ENCODE peak calls at places on chromosomes 5 and 9, in six cellular contexts. One of them, this sample, is unnamed.

GRCh38 chr9:70994582-70994981 is 126.8 kb downstream of the TRPM3 start:
- DNase-seq in brain microvascular endothelial cell: no peak
- DNase-seq in small intestine: no peak
- DNase-seq in effector memory CD4-positive, alpha-beta T cell: no peak
- DNase-seq in tibial artery: no peak
- DNase-seq in naive thymus-derived CD4-positive, alpha-beta T cell: no peak
- DNase-seq in this sample: no peak

GRCh38 chr5:84885479-84886258 is 501.0 kb upstream of the EDIL3 start:
- DNase-seq in brain microvascular endothelial cell: peak
- DNase-seq in small intestine: no peak
- DNase-seq in effector memory CD4-positive, alpha-beta T cell: no peak
- DNase-seq in naive thymus-derived CD4-positive, alpha-beta T cell: no peak
- DNase-seq in tibial artery: no peak
- DNase-seq in this sample: no peak

GRCh38 chr9:97237311-97237786 is 70.1 kb upstream of the CCDC180 start:
- DNase-seq in brain microvascular endothelial cell: no peak
- DNase-seq in naive thymus-derived CD4-positive, alpha-beta T cell: no peak
- DNase-seq in tibial artery: no peak
- DNase-seq in small intestine: no peak
- DNase-seq in effector memory CD4-positive, alpha-beta T cell: no peak
- DNase-seq in this sample: no peak

GRCh38 chr5:173643964-173644363 is 27.5 kb upstream of the BOD1 start:
- DNase-seq in tibial artery: no peak
- DNase-seq in brain microvascular endothelial cell: no peak
- DNase-seq in effector memory CD4-positive, alpha-beta T cell: no peak
- DNase-seq in small intestine: no peak
- DNase-seq in naive thymus-derived CD4-positive, alpha-beta T cell: no peak
- DNase-seq in this sample: peak

GRCh38 chr9:137032893-137033292 is 1.0 kb upstream of the FUT7 start:
- DNase-seq in small intestine: no peak
- DNase-seq in naive thymus-derived CD4-positive, alpha-beta T cell: no peak
- DNase-seq in brain microvascular endothelial cell: no peak
- DNase-seq in effector memory CD4-positive, alpha-beta T cell: no peak
- DNase-seq in tibial artery: peak
- DNase-seq in this sample: no peak

GRCh38 chr9:123044556-123044955 is 11.1 kb downstream of the GPR21 start:
- DNase-seq in small intestine: no peak
- DNase-seq in tibial artery: no peak
- DNase-seq in brain microvascular endothelial cell: peak
- DNase-seq in effector memory CD4-positive, alpha-beta T cell: no peak
- DNase-seq in naive thymus-derived CD4-positive, alpha-beta T cell: no peak
- DNase-seq in this sample: no peak

GRCh38 chr9:22389271-22389670 is 57.4 kb upstream of the DMRTA1 start:
- DNase-seq in small intestine: no peak
- DNase-seq in effector memory CD4-positive, alpha-beta T cell: no peak
- DNase-seq in brain microvascular endothelial cell: no peak
- DNase-seq in tibial artery: no peak
- DNase-seq in naive thymus-derived CD4-positive, alpha-beta T cell: no peak
- DNase-seq in this sample: no peak

GRCh38 chr9:112059145-112059979 is 115.7 kb downstream of the SUSD1 start:
- DNase-seq in brain microvascular endothelial cell: peak
- DNase-seq in small intestine: peak
- DNase-seq in effector memory CD4-positive, alpha-beta T cell: no peak
- DNase-seq in naive thymus-derived CD4-positive, alpha-beta T cell: no peak
- DNase-seq in tibial artery: no peak
- DNase-seq in this sample: no peak

GRCh38 chr9:21591221-21592062 is 109.3 kb upstream of the IFNE start:
- DNase-seq in small intestine: peak
- DNase-seq in tibial artery: peak
- DNase-seq in naive thymus-derived CD4-positive, alpha-beta T cell: no peak
- DNase-seq in brain microvascular endothelial cell: peak
- DNase-seq in effector memory CD4-positive, alpha-beta T cell: no peak
- DNase-seq in this sample: peak

GRCh38 chr9:113807173-113808061 is 68.7 kb upstream of the ZNF618 start:
- DNase-seq in naive thymus-derived CD4-positive, alpha-beta T cell: peak
- DNase-seq in effector memory CD4-positive, alpha-beta T cell: no peak
- DNase-seq in small intestine: peak
- DNase-seq in tibial artery: peak
- DNase-seq in brain microvascular endothelial cell: peak
- DNase-seq in this sample: peak

GRCh38 chr5:109690456-109691247 is 925 bp downstream of the MAN2A1 start:
- DNase-seq in small intestine: peak
- DNase-seq in brain microvascular endothelial cell: peak
- DNase-seq in tibial artery: peak
- DNase-seq in effector memory CD4-positive, alpha-beta T cell: peak
- DNase-seq in naive thymus-derived CD4-positive, alpha-beta T cell: peak
- DNase-seq in this sample: peak

GRCh38 chr9:106828965-106829364 is 34.0 kb upstream of the ZNF462 start:
- DNase-seq in naive thymus-derived CD4-positive, alpha-beta T cell: no peak
- DNase-seq in small intestine: no peak
- DNase-seq in tibial artery: no peak
- DNase-seq in brain microvascular endothelial cell: no peak
- DNase-seq in effector memory CD4-positive, alpha-beta T cell: no peak
- DNase-seq in this sample: no peak

GRCh38 chr5:172868436-172868923 is 34.4 kb downstream of the ERGIC1 start:
- DNase-seq in tibial artery: no peak
- DNase-seq in naive thymus-derived CD4-positive, alpha-beta T cell: no peak
- DNase-seq in small intestine: no peak
- DNase-seq in brain microvascular endothelial cell: peak
- DNase-seq in effector memory CD4-positive, alpha-beta T cell: no peak
- DNase-seq in this sample: no peak

GRCh38 chr5:36073595-36074216 is 7.0 kb upstream of the UGT3A2 start:
- DNase-seq in tibial artery: no peak
- DNase-seq in brain microvascular endothelial cell: no peak
- DNase-seq in naive thymus-derived CD4-positive, alpha-beta T cell: peak
- DNase-seq in small intestine: peak
- DNase-seq in effector memory CD4-positive, alpha-beta T cell: no peak
- DNase-seq in this sample: peak

GRCh38 chr5:74722271-74722670 is 37.2 kb downstream of the HEXB start:
- DNase-seq in tibial artery: no peak
- DNase-seq in naive thymus-derived CD4-positive, alpha-beta T cell: no peak
- DNase-seq in effector memory CD4-positive, alpha-beta T cell: no peak
- DNase-seq in small intestine: no peak
- DNase-seq in brain microvascular endothelial cell: no peak
- DNase-seq in this sample: no peak

GRCh38 chr5:43066231-43066798 is 26.2 kb upstream of the ANXA2R start:
- DNase-seq in tibial artery: peak
- DNase-seq in effector memory CD4-positive, alpha-beta T cell: peak
- DNase-seq in brain microvascular endothelial cell: peak
- DNase-seq in naive thymus-derived CD4-positive, alpha-beta T cell: peak
- DNase-seq in small intestine: peak
- DNase-seq in this sample: peak

GRCh38 chr9:35482071-35482470 is 7.8 kb upstream of the RUSC2 start:
- DNase-seq in brain microvascular endothelial cell: no peak
- DNase-seq in tibial artery: no peak
- DNase-seq in effector memory CD4-positive, alpha-beta T cell: no peak
- DNase-seq in naive thymus-derived CD4-positive, alpha-beta T cell: no peak
- DNase-seq in small intestine: no peak
- DNase-seq in this sample: no peak

GRCh38 chr5:56244676-56245075 is 11.5 kb upstream of the ANKRD55 start:
- DNase-seq in naive thymus-derived CD4-positive, alpha-beta T cell: no peak
- DNase-seq in effector memory CD4-positive, alpha-beta T cell: no peak
- DNase-seq in tibial artery: no peak
- DNase-seq in small intestine: no peak
- DNase-seq in brain microvascular endothelial cell: no peak
- DNase-seq in this sample: no peak

GRCh38 chr9:128862401-128862851 is 19.3 kb downstream of the KYAT1 start:
- DNase-seq in brain microvascular endothelial cell: no peak
- DNase-seq in small intestine: no peak
- DNase-seq in naive thymus-derived CD4-positive, alpha-beta T cell: no peak
- DNase-seq in tibial artery: no peak
- DNase-seq in effector memory CD4-positive, alpha-beta T cell: no peak
- DNase-seq in this sample: no peak

GRCh38 chr5:1103505-1104326 is 8.1 kb downstream of the SLC12A7 start:
- DNase-seq in effector memory CD4-positive, alpha-beta T cell: no peak
- DNase-seq in brain microvascular endothelial cell: no peak
- DNase-seq in small intestine: peak
- DNase-seq in naive thymus-derived CD4-positive, alpha-beta T cell: peak
- DNase-seq in tibial artery: peak
- DNase-seq in this sample: peak

GRCh38 chr5:125289606-125290005 is 543.2 kb upstream of the ZNF608 start:
- DNase-seq in tibial artery: no peak
- DNase-seq in small intestine: no peak
- DNase-seq in effector memory CD4-positive, alpha-beta T cell: no peak
- DNase-seq in brain microvascular endothelial cell: no peak
- DNase-seq in naive thymus-derived CD4-positive, alpha-beta T cell: no peak
- DNase-seq in this sample: no peak

GRCh38 chr5:161547573-161548471 is 1.3 kb upstream of the GABRB2 start:
- DNase-seq in brain microvascular endothelial cell: no peak
- DNase-seq in naive thymus-derived CD4-positive, alpha-beta T cell: no peak
- DNase-seq in effector memory CD4-positive, alpha-beta T cell: no peak
- DNase-seq in small intestine: peak
- DNase-seq in tibial artery: no peak
- DNase-seq in this sample: no peak

GRCh38 chr5:129399069-129399468 is 61.0 kb upstream of the ADAMTS19 start:
- DNase-seq in effector memory CD4-positive, alpha-beta T cell: no peak
- DNase-seq in tibial artery: no peak
- DNase-seq in brain microvascular endothelial cell: no peak
- DNase-seq in small intestine: no peak
- DNase-seq in naive thymus-derived CD4-positive, alpha-beta T cell: no peak
- DNase-seq in this sample: no peak

GRCh38 chr5:156641690-156642089 is 208.4 kb upstream of the PPP1R2B start:
- DNase-seq in effector memory CD4-positive, alpha-beta T cell: no peak
- DNase-seq in tibial artery: no peak
- DNase-seq in naive thymus-derived CD4-positive, alpha-beta T cell: no peak
- DNase-seq in brain microvascular endothelial cell: no peak
- DNase-seq in small intestine: no peak
- DNase-seq in this sample: no peak

GRCh38 chr9:110908894-110909293 is 129.4 kb downstream of the LPAR1 start:
- DNase-seq in effector memory CD4-positive, alpha-beta T cell: no peak
- DNase-seq in naive thymus-derived CD4-positive, alpha-beta T cell: no peak
- DNase-seq in small intestine: no peak
- DNase-seq in tibial artery: no peak
- DNase-seq in brain microvascular endothelial cell: no peak
- DNase-seq in this sample: no peak

GRCh38 chr5:180059326-180059725 is 12.2 kb downstream of the RNF130 start:
- DNase-seq in naive thymus-derived CD4-positive, alpha-beta T cell: no peak
- DNase-seq in small intestine: no peak
- DNase-seq in brain microvascular endothelial cell: no peak
- DNase-seq in tibial artery: no peak
- DNase-seq in effector memory CD4-positive, alpha-beta T cell: no peak
- DNase-seq in this sample: no peak

GRCh38 chr5:157130933-157131332 is 11.7 kb downstream of the MED7 start:
- DNase-seq in small intestine: no peak
- DNase-seq in tibial artery: no peak
- DNase-seq in effector memory CD4-positive, alpha-beta T cell: no peak
- DNase-seq in naive thymus-derived CD4-positive, alpha-beta T cell: no peak
- DNase-seq in brain microvascular endothelial cell: peak
- DNase-seq in this sample: peak

GRCh38 chr5:37734114-37734513 is 105.7 kb downstream of the GDNF start:
- DNase-seq in tibial artery: no peak
- DNase-seq in naive thymus-derived CD4-positive, alpha-beta T cell: no peak
- DNase-seq in brain microvascular endothelial cell: no peak
- DNase-seq in effector memory CD4-positive, alpha-beta T cell: no peak
- DNase-seq in small intestine: no peak
- DNase-seq in this sample: no peak

GRCh38 chr5:95022967-95023695 is 261.8 kb downstream of the MCTP1 start:
- DNase-seq in naive thymus-derived CD4-positive, alpha-beta T cell: no peak
- DNase-seq in effector memory CD4-positive, alpha-beta T cell: no peak
- DNase-seq in brain microvascular endothelial cell: peak
- DNase-seq in tibial artery: peak
- DNase-seq in small intestine: no peak
- DNase-seq in this sample: no peak

GRCh38 chr9:14515049-14515448 is 178.2 kb downstream of the ZDHHC21 start:
- DNase-seq in tibial artery: no peak
- DNase-seq in brain microvascular endothelial cell: no peak
- DNase-seq in small intestine: no peak
- DNase-seq in naive thymus-derived CD4-positive, alpha-beta T cell: no peak
- DNase-seq in effector memory CD4-positive, alpha-beta T cell: no peak
- DNase-seq in this sample: no peak
- H3K27ac ChIP-seq in tibial artery: no peak
- H3K27ac ChIP-seq in brain microvascular endothelial cell: no peak
- H3K27ac ChIP-seq in small intestine: no peak
- H3K27ac ChIP-seq in naive thymus-derived CD4-positive, alpha-beta T cell: no peak
- H3K27ac ChIP-seq in effector memory CD4-positive, alpha-beta T cell: no peak
- H3K27ac ChIP-seq in this sample: no peak

GRCh38 chr5:81081461-81081835 is 121.3 kb downstream of the RASGRF2 start:
- DNase-seq in naive thymus-derived CD4-positive, alpha-beta T cell: no peak
- DNase-seq in small intestine: no peak
- DNase-seq in brain microvascular endothelial cell: no peak
- DNase-seq in tibial artery: no peak
- DNase-seq in effector memory CD4-positive, alpha-beta T cell: no peak
- DNase-seq in this sample: no peak
- H3K4me3 ChIP-seq in naive thymus-derived CD4-positive, alpha-beta T cell: no peak
- H3K4me3 ChIP-seq in small intestine: no peak
- H3K4me3 ChIP-seq in brain microvascular endothelial cell: no peak
- H3K4me3 ChIP-seq in tibial artery: no peak
- H3K4me3 ChIP-seq in effector memory CD4-positive, alpha-beta T cell: no peak
- H3K4me3 ChIP-seq in this sample: no peak

DNA sequence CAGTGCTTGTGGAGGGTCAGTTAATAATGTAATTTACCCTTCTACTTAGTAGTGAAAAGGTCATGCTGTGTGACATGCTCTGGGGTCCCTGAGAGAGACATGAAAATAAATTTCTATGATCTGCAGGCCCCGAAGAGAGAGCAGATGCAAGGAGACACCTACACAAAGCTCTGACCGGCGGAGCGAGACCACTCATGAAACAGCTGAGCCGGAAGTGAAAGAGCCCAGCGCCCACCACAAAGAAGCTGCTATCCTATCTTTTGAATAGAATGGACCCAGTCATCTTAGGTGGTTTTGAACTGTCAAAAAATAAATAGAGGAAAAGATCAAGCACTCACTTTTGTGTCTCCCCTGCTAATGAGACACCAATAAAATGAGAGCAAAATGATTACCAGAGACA is 190.0 kb downstream of the MED10 start:
- DNase-seq in tibial artery: no peak
- DNase-seq in small intestine: no peak
- DNase-seq in brain microvascular endothelial cell: no peak
- DNase-seq in effector memory CD4-positive, alpha-beta T cell: no peak
- DNase-seq in naive thymus-derived CD4-positive, alpha-beta T cell: no peak
- DNase-seq in this sample: no peak
- H3K27ac ChIP-seq in tibial artery: no peak
- H3K27ac ChIP-seq in small intestine: no peak
- H3K27ac ChIP-seq in brain microvascular endothelial cell: no peak
- H3K27ac ChIP-seq in effector memory CD4-positive, alpha-beta T cell: no peak
- H3K27ac ChIP-seq in naive thymus-derived CD4-positive, alpha-beta T cell: no peak
- H3K27ac ChIP-seq in this sample: no peak

DNA sequence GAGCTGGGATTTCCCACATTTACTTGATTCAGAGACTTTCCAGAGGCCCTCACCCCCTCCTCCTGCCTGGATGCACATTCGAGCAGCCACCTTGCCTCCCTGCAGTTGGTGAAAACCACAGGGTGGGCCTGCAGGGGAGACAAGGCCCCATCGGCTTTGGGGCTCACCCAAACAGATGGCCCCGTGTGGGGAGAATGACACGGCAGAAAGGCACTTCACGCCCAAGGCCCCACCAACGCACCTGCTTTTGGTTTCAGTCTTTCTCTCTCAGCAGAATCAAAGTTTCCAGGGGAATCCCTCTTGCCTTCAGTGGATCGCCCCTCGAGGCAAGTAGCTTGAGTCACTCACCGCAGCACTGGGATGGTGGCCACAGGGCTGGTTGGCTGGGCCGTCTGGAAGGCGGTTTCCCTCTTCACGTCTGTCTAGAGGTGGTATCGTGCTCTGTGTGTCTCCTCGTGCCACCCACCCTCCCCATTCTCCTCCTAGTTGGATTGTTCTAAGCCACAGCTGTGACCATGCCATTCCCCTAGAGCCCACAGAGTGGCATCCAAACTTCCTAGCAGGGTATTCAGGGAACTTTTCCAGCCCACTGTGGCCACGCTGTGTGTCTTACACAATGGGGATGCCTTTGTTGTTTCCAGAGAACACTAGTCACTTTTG is 31.8 kb downstream of the SEC61B start:
- DNase-seq in effector memory CD4-positive, alpha-beta T cell: peak
- DNase-seq in small intestine: no peak
- DNase-seq in tibial artery: no peak
- DNase-seq in brain microvascular endothelial cell: no peak
- DNase-seq in naive thymus-derived CD4-positive, alpha-beta T cell: no peak
- DNase-seq in this sample: peak
- H3K4me3 ChIP-seq in effector memory CD4-positive, alpha-beta T cell: no peak
- H3K4me3 ChIP-seq in small intestine: no peak
- H3K4me3 ChIP-seq in tibial artery: no peak
- H3K4me3 ChIP-seq in brain microvascular endothelial cell: no peak
- H3K4me3 ChIP-seq in naive thymus-derived CD4-positive, alpha-beta T cell: no peak
- H3K4me3 ChIP-seq in this sample: peak

This sample was measured in SJCRH30.